ENCODE peak calls at places on chromosomes 4 and X, in four cellular contexts. E is tibial artery; A is brain pericyte; G is stimulated activated CD4-positive, alpha-beta T cell treated with anti-CD3 and anti-CD28 coated beads, Interleukin-4, amount 100 ng/mL, for 24 hours. V is an unnamed sample.

GRCh38 chrX:111363741-111364140 is 48.3 kb downstream of the DCX start:
- DNase-seq in E (no peak), A (no peak), G (no peak), V (no peak)

GRCh38 chr4:110615366-110616161 is 7.3 kb downstream of the PITX2 start:
- DNase-seq in E (no peak), A (no peak), G (no peak), V (no peak)

GRCh38 chr4:117324851-117325491 is 239.6 kb upstream of the TRAM1L1 start:
- DNase-seq in E (no peak), A (no peak), G (no peak), V (no peak)

GRCh38 chrX:104166735-104167436 is 633 bp downstream of the FAM199X start:
- DNase-seq in E (no peak), A (no peak), G (no peak), V (no peak)

GRCh38 chr4:111808174-111808573 is 337.1 kb upstream of the FAM241A start:
- DNase-seq in E (no peak), A (no peak), G (no peak), V (no peak)

GRCh38 chr4:7908668-7909067 is 31.0 kb downstream of the AFAP1 start:
- DNase-seq in E (no peak), A (no peak), G (no peak), V (no peak)

GRCh38 chr4:157165935-157166334 is 54.6 kb upstream of the GRIA2 start:
- DNase-seq in E (no peak), A (no peak), G (no peak), V (no peak)

GRCh38 chrX:30786374-30786773 is 102.7 kb downstream of the TAB3 start:
- DNase-seq in E (no peak), A (no peak), G (no peak), V (no peak)

GRCh38 chr4:22237155-22237751 is 278.6 kb downstream of the ADGRA3 start:
- DNase-seq in E (no peak), A (no peak), G (peak), V (peak)

GRCh38 chr4:182619659-182620058 is 297.5 kb downstream of the DCTD start:
- DNase-seq in E (no peak), A (no peak), G (no peak), V (no peak)

GRCh38 chr4:149140841-149141240 is 674.8 kb downstream of the IQCM start:
- DNase-seq in E (no peak), A (no peak), G (no peak), V (no peak)

GRCh38 chr4:185019451-185020292 is 1.4 kb downstream of the HELT start:
- DNase-seq in E (no peak), A (no peak), G (no peak), V (no peak)

GRCh38 chrX:65667503-65668355 is at the start of gene MSN:
- DNase-seq in E (peak), A (no peak), G (peak), V (peak)

GRCh38 chrX:50161143-50161542 is 39.7 kb downstream of the AKAP4 start:
- DNase-seq in E (no peak), A (no peak), G (no peak), V (no peak)

GRCh38 chr4:87375719-87376291 is 15.2 kb downstream of the HSD17B11 start:
- DNase-seq in E (no peak), A (no peak), G (no peak), V (no peak)